ENCODE peak calls at places on chromosome 16, in five cellular contexts. One of them, this sample, is unnamed.

GRCh38 chr16:81376880-81377279 is 62.1 kb downstream of the GAN start:
- DNase-seq in H1: no peak
- DNase-seq in GM12878: no peak
- DNase-seq in HepG2: no peak
- DNase-seq in GM12892: no peak
- DNase-seq in this sample: no peak

GRCh38 chr16:6148361-6148760 is 1050.8 kb upstream of the EEF2KMT start:
- DNase-seq in H1: no peak
- DNase-seq in GM12892: no peak
- DNase-seq in GM12878: no peak
- DNase-seq in HepG2: no peak
- DNase-seq in this sample: no peak

GRCh38 chr16:51276335-51276734 is 125.3 kb upstream of the SALL1 start:
- DNase-seq in H1: no peak
- DNase-seq in HepG2: no peak
- DNase-seq in GM12878: no peak
- DNase-seq in GM12892: no peak
- DNase-seq in this sample: no peak

GRCh38 chr16:87240211-87241134 is 76.7 kb downstream of the C16orf95 start:
- DNase-seq in GM12878: no peak
- DNase-seq in H1: no peak
- DNase-seq in GM12892: no peak
- DNase-seq in HepG2: no peak
- DNase-seq in this sample: no peak

GRCh38 chr16:2048116-2048543 is 345 bp downstream of the TSC2 start:
- DNase-seq in HepG2: no peak
- DNase-seq in H1: no peak
- DNase-seq in GM12892: no peak
- DNase-seq in GM12878: no peak
- DNase-seq in this sample: no peak

GRCh38 chr16:85136213-85136704 is 24.0 kb upstream of the CIBAR2 start:
- DNase-seq in H1: no peak
- DNase-seq in HepG2: no peak
- DNase-seq in GM12878: peak; percentile 28
- DNase-seq in GM12892: no peak
- DNase-seq in this sample: no peak

GRCh38 chr16:58269526-58269925 is 25.3 kb downstream of the PRSS54 start:
- DNase-seq in H1: no peak
- DNase-seq in GM12892: no peak
- DNase-seq in GM12878: no peak
- DNase-seq in HepG2: no peak
- DNase-seq in this sample: no peak

GRCh38 chr16:86808863-86809444 is 230.6 kb downstream of the FOXL1 start:
- DNase-seq in GM12892: no peak
- DNase-seq in H1: no peak
- DNase-seq in HepG2: no peak
- DNase-seq in GM12878: no peak
- DNase-seq in this sample: no peak

GRCh38 chr16:56203052-56203451 is 11.8 kb downstream of the GNAO1 start:
- DNase-seq in HepG2: peak; percentile 63
- DNase-seq in GM12892: no peak
- DNase-seq in GM12878: no peak
- DNase-seq in H1: no peak
- DNase-seq in this sample: no peak

GRCh38 chr16:57994778-57995177 is 5.7 kb downstream of the ZNF319 start:
- DNase-seq in GM12892: peak; percentile 47
- DNase-seq in GM12878: no peak
- DNase-seq in H1: no peak
- DNase-seq in HepG2: peak; percentile 44
- DNase-seq in this sample: peak; percentile 62

GRCh38 chr16:84177740-84178070 is 9.2 kb downstream of the TAF1C start:
- DNase-seq in HepG2: no peak
- DNase-seq in GM12878: no peak
- DNase-seq in H1: no peak
- DNase-seq in GM12892: no peak
- DNase-seq in this sample: no peak

GRCh38 chr16:2276501-2277195 is 8.7 kb upstream of the RNPS1 start:
- DNase-seq in HepG2: no peak
- DNase-seq in GM12878: no peak
- DNase-seq in H1: no peak
- DNase-seq in GM12892: no peak
- DNase-seq in this sample: no peak

GRCh38 chr16:79347176-79347715 is 253.3 kb downstream of the MAF start:
- DNase-seq in H1: no peak
- DNase-seq in GM12892: no peak
- DNase-seq in GM12878: no peak
- DNase-seq in HepG2: no peak
- DNase-seq in this sample: no peak

DNA sequence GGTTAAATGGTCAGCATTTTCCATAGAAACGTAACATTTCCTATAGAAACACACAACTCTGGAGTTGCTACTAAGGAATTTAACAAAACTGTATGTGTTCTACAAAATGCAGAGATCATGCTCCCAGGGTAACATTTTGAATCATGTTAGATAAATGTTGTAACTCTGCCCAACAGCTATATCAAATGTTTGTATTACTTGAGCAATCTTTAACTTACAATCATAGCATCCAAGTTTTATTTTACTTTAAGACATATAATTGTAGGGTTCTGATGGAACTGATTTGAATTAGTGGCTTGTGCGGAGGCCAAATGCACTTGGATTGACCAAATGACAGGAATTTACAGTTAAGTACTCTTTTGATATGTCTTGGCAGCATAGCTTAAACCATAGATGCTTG is 97.7 kb downstream of the RPGRIP1L start:
- DNase-seq in GM12892: no peak
- DNase-seq in GM12878: no peak
- DNase-seq in HepG2: no peak
- DNase-seq in H1: no peak
- DNase-seq in this sample: no peak
- TF ChIP-seq POLR2AphosphoS5 in GM12892: no peak
- TF ChIP-seq POLR2AphosphoS5 in GM12878: no peak
- TF ChIP-seq POLR2AphosphoS5 in HepG2: no peak
- TF ChIP-seq POLR2AphosphoS5 in H1: no peak
- TF ChIP-seq POLR2AphosphoS5 in this sample: no peak

GRCh38 chr16:66752379-66752778 is 970 bp upstream of the DYNC1LI2 start:
- DNase-seq in H1: no peak
- DNase-seq in HepG2: no peak
- DNase-seq in GM12878: no peak
- DNase-seq in GM12892: no peak
- DNase-seq in this sample: no peak

GRCh38 chr16:66750279-66751134 is 902 bp downstream of the DYNC1LI2 start:
- DNase-seq in HepG2: no peak
- DNase-seq in GM12878: no peak
- DNase-seq in GM12892: no peak
- DNase-seq in H1: no peak
- DNase-seq in this sample: no peak

GRCh38 chr16:66752958-66753357 is 1.5 kb upstream of the DYNC1LI2 start:
- DNase-seq in HepG2: no peak
- DNase-seq in GM12892: no peak
- DNase-seq in H1: no peak
- DNase-seq in GM12878: no peak
- DNase-seq in this sample: no peak

GRCh38 chr16:66751992-66752322 is 548 bp upstream of the DYNC1LI2 start:
- DNase-seq in GM12878: no peak
- DNase-seq in HepG2: no peak
- DNase-seq in H1: no peak
- DNase-seq in GM12892: no peak
- DNase-seq in this sample: no peak

GRCh38 chr16:66751135-66751991 is at the start of gene DYNC1LI2:
- DNase-seq in GM12892: peak; percentile 86
- DNase-seq in H1: no peak
- DNase-seq in HepG2: peak; percentile 55
- DNase-seq in GM12878: no peak
- DNase-seq in this sample: peak; percentile 95
- TF ChIP-seq TAF1 in GM12892: peak; percentile 79
- TF ChIP-seq TAF1 in H1: peak; percentile 92
- TF ChIP-seq TAF1 in HepG2: peak; percentile 86
- TF ChIP-seq TAF1 in GM12878: peak; percentile 90
- TF ChIP-seq TAF1 in this sample: peak; percentile 80

GRCh38 chr16:14527411-14528044 is 102.5 kb downstream of the PARN start:
- DNase-seq in GM12892: no peak
- DNase-seq in HepG2: no peak
- DNase-seq in H1: no peak
- DNase-seq in GM12878: no peak
- DNase-seq in this sample: no peak
- TF ChIP-seq POLR2AphosphoS5 in GM12892: no peak
- TF ChIP-seq POLR2AphosphoS5 in HepG2: no peak
- TF ChIP-seq POLR2AphosphoS5 in H1: no peak
- TF ChIP-seq POLR2AphosphoS5 in GM12878: no peak
- TF ChIP-seq POLR2AphosphoS5 in this sample: no peak

DNA sequence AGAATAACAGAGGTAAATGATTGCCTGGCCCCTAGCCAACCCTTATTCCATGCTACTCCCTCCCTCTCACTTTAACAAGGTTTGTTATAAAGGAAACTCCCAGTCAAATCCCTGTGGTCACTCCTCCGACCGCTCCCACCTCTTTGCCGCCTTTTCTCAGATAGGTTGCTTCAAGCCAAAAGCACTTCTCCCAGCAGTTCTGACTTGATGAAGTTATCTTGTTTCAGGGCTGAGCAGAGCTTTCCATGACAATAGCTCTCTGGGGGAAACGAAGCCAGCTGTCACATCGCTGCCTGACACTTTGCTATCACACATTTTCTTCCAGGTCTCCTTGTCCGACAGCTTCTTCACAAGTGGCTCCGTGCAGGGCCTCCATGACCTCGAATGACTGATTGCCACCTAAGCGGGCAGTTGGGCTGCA is 278.6 kb downstream of the HAPSTR1 start:
- DNase-seq in H1: no peak
- DNase-seq in GM12878: no peak
- DNase-seq in HepG2: no peak
- DNase-seq in GM12892: no peak
- DNase-seq in this sample: no peak
- TF ChIP-seq TAF1 in H1: no peak
- TF ChIP-seq TAF1 in GM12878: no peak
- TF ChIP-seq TAF1 in HepG2: no peak
- TF ChIP-seq TAF1 in GM12892: no peak
- TF ChIP-seq TAF1 in this sample: no peak

GRCh38 chr16:69089091-69089912 is 16.2 kb upstream of the HAS3 start:
- DNase-seq in H1: no peak
- DNase-seq in GM12892: peak; percentile 38
- DNase-seq in HepG2: peak; percentile 72
- DNase-seq in GM12878: peak; percentile 21
- DNase-seq in this sample: peak; percentile 45
- TF ChIP-seq POLR2AphosphoS5 in H1: no peak
- TF ChIP-seq POLR2AphosphoS5 in GM12892: no peak
- TF ChIP-seq POLR2AphosphoS5 in HepG2: no peak
- TF ChIP-seq POLR2AphosphoS5 in GM12878: no peak
- TF ChIP-seq POLR2AphosphoS5 in this sample: no peak

DNA sequence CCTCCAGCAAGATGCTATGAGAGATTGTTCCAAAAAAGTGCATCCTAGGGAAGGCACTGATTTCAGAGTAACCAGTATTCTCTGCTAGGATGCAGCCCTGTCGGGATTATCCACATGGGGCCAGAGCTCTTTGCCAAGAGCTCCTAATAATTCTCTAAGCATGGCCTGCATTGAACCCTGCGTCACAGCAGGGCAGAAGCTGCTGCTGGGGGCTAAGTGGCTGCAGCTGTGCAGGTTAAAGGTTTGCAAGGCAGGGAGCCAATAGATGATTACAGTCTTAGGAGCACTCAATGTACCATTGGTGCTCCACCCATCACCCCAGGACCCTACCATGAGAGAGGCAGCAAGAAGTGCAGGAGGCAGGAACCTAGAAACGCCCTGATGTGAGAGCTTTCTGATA is 236.0 kb upstream of the C16orf82 start:
- DNase-seq in HepG2: no peak
- DNase-seq in H1: no peak
- DNase-seq in GM12892: no peak
- DNase-seq in GM12878: no peak
- DNase-seq in this sample: no peak
- TF ChIP-seq TAF1 in HepG2: no peak
- TF ChIP-seq TAF1 in H1: no peak
- TF ChIP-seq TAF1 in GM12892: no peak
- TF ChIP-seq TAF1 in GM12878: no peak
- TF ChIP-seq TAF1 in this sample: no peak

DNA sequence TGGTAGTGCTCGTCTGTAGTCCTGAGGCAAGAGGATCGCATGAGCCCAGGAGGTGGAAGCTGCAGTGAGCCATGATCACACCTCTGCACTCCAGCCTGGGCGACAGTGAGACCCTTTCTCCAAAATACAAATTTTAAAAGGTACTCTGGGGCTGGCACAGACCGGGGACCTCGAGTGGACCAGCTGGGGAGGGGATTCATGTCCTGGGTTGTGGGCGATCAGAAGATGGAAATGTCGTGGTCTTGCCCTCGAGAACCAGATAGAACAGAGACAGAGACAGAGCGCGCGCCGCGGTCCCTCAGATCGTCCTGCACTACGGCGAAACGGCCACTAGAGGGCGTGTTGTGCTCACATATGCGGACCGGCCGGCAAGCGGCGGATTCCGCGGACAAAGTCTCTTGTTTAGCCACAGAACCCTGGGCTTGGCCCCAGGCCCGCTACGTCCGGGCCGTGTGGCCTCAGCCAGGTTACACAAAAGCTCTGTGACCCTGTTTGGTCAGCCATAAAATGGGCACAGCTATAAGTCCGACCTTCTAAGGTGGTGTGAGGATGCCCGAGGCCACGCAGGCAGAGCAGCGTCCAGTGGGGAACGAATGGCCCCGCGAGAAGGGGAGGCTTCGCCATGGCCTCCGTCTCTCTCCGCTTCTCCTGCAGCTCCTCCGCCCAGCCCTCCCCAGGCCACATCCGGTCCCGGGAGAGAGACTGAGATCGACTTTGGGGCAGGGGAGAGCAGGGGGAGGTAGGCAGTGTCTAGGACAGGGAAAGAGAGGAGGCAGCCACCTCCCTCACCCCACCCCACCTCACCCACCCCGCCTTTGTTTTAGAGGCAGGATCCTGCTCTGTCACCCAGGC is 14.6 kb upstream of the SBK1 start:
- DNase-seq in H1: peak; percentile 73
- DNase-seq in HepG2: peak; percentile 73
- DNase-seq in GM12892: peak; percentile 84
- DNase-seq in GM12878: peak; percentile 3
- DNase-seq in this sample: peak; percentile 85
- TF ChIP-seq POLR2AphosphoS5 in H1: peak; percentile 68
- TF ChIP-seq POLR2AphosphoS5 in HepG2: no peak
- TF ChIP-seq POLR2AphosphoS5 in GM12892: no peak
- TF ChIP-seq POLR2AphosphoS5 in GM12878: no peak
- TF ChIP-seq POLR2AphosphoS5 in this sample: no peak

DNA sequence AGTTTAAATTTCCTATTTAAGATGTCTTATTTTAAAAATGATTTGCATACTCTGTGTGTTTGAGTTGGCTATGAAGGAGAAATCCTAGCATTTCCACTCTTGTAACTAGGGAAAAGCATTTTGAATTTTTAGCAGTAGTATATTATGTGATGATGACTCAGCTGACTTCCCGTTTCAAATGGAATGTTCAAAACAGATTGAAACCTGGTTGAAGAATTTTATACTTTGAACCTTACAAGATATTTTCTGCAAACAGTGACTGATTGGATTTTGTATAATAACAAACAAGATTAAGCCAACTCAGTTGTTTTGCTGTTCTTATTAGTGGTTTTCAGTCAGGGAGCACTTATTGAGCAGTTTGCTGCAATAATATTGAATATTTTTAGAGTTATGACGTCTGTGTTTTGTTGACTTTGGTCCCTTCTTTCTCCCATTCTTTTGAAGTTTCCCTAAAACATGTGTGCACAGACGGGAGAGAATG is 8.0 kb downstream of the TNRC6A start:
- DNase-seq in GM12892: no peak
- DNase-seq in HepG2: peak; percentile 86
- DNase-seq in GM12878: no peak
- DNase-seq in H1: no peak
- DNase-seq in this sample: no peak
- TF ChIP-seq TAF1 in GM12892: no peak
- TF ChIP-seq TAF1 in HepG2: no peak
- TF ChIP-seq TAF1 in GM12878: no peak
- TF ChIP-seq TAF1 in H1: no peak
- TF ChIP-seq TAF1 in this sample: no peak